ENCODE peak calls at places on chromosomes 2 and 18, in seven cellular contexts. W is HepG2, M is GM12891, A is SK-N-SH, F is K562, R is GM12878, X is H1. Y is an unnamed sample.

GRCh38 chr18:3061581-3062416 is 48.9 kb upstream of the LPIN2 start:
- DNase-seq in W (no peak), X (no peak), A (no peak), R (no peak), F (no peak), M (no peak), Y (no peak)

GRCh38 chr18:34801769-34802168 is 91.7 kb downstream of the DTNA start:
- DNase-seq in X (no peak), W (no peak), A (no peak), M (no peak), R (no peak), F (no peak), Y (no peak)

GRCh38 chr2:5067816-5068215 is 624.4 kb upstream of the SOX11 start:
- DNase-seq in X (no peak), A (no peak), W (no peak), F (no peak), R (no peak), M (no peak), Y (no peak)

GRCh38 chr2:53787255-53787910 is 539 bp downstream of the ERLEC1 start:
- DNase-seq in X (no peak), W (peak), A (peak), R (no peak), M (no peak), F (no peak), Y (no peak)

GRCh38 chr18:47075098-47075883 is 39.9 kb upstream of the ELOA2 start:
- DNase-seq in A (no peak), F (no peak), R (no peak), M (no peak), W (no peak), X (no peak), Y (no peak)

GRCh38 chr18:31736630-31737029 is 24.1 kb downstream of the SLC25A52 start:
- DNase-seq in A (no peak), F (no peak), M (no peak), X (no peak), W (no peak), R (peak), Y (no peak)

GRCh38 chr2:15316370-15316814 is 244.7 kb downstream of the NBAS start:
- DNase-seq in A (no peak), W (no peak), X (no peak), R (no peak), F (no peak), M (no peak), Y (no peak)

GRCh38 chr18:6257950-6258349 is 156.8 kb downstream of the L3MBTL4 start:
- DNase-seq in M (no peak), W (peak), X (no peak), A (no peak), F (no peak), R (no peak), Y (no peak)

GRCh38 chr2:236209996-236210395 is 41.8 kb upstream of the GBX2 start:
- DNase-seq in M (no peak), W (no peak), X (no peak), F (no peak), A (no peak), R (no peak), Y (no peak)

GRCh38 chr2:200356306-200356705 is 49.8 kb downstream of the SPATS2L start:
- DNase-seq in W (no peak), M (no peak), X (no peak), R (no peak), F (no peak), A (no peak), Y (no peak)

GRCh38 chr2:170707821-170708795 is 7.0 kb upstream of the SP5 start:
- DNase-seq in X (no peak), M (no peak), R (no peak), F (peak), W (no peak), A (no peak), Y (no peak)

GRCh38 chr18:73408434-73408833 is 540.6 kb upstream of the NETO1 start:
- DNase-seq in M (no peak), A (no peak), R (no peak), W (no peak), X (peak), F (no peak), Y (no peak)

GRCh38 chr2:44267269-44268258 is 7.7 kb upstream of the SLC3A1 start:
- DNase-seq in X (no peak), W (no peak), R (no peak), M (no peak), F (no peak), A (no peak), Y (no peak)

GRCh38 chr18:67672142-67672541 is 155.6 kb upstream of the DSEL start:
- DNase-seq in R (no peak), M (no peak), A (no peak), W (no peak), X (no peak), F (no peak), Y (no peak)

GRCh38 chr2:172701250-172701649 is 34.4 kb upstream of the RAPGEF4 start:
- DNase-seq in R (no peak), A (no peak), M (no peak), W (no peak), F (no peak), X (no peak), Y (no peak)

GRCh38 chr18:37489011-37489410 is 76.6 kb downstream of the CELF4 start:
- DNase-seq in W (no peak), R (no peak), M (no peak), A (no peak), X (no peak), F (no peak), Y (no peak)

GRCh38 chr2:234211797-234212196 is 161.3 kb downstream of the SPP2 start:
- DNase-seq in F (no peak), R (no peak), A (no peak), M (no peak), X (no peak), W (no peak), Y (no peak)

GRCh38 chr18:76708727-76709353 is 113.5 kb upstream of the ZNF236 start:
- DNase-seq in X (no peak), A (no peak), W (no peak), R (no peak), M (no peak), F (no peak), Y (no peak)

GRCh38 chr18:34933880-34934689 is 107.1 kb upstream of the MAPRE2 start:
- DNase-seq in F (no peak), W (no peak), M (no peak), R (no peak), A (no peak), X (no peak), Y (no peak)

GRCh38 chr2:18047896-18048657 is 169.6 kb downstream of the KCNS3 start:
- DNase-seq in A (no peak), M (no peak), F (no peak), R (no peak), W (no peak), X (no peak), Y (no peak)

GRCh38 chr2:8193686-8194615 is 487.9 kb upstream of the ID2 start:
- DNase-seq in F (no peak), R (no peak), W (no peak), X (peak), M (no peak), A (no peak), Y (no peak)

GRCh38 chr2:35463805-35464596 is 891.6 kb upstream of the CRIM1 start:
- DNase-seq in X (no peak), M (no peak), R (no peak), F (no peak), W (no peak), A (no peak), Y (no peak)

GRCh38 chr18:76956648-76957047 is 134.3 kb downstream of the ZNF236 start:
- DNase-seq in F (no peak), A (no peak), X (no peak), W (no peak), M (no peak), R (no peak), Y (no peak)

GRCh38 chr2:177604291-177605065 is 211.9 kb downstream of the AGPS start:
- DNase-seq in W (peak), F (peak), X (no peak), M (no peak), R (no peak), A (peak), Y (no peak)

GRCh38 chr2:15546297-15547098 is 14.6 kb downstream of the NBAS start:
- DNase-seq in A (no peak), M (no peak), F (no peak), X (no peak), R (no peak), W (no peak), Y (no peak)

GRCh38 chr2:192162392-192163042 is 32.2 kb downstream of the TMEFF2 start:
- DNase-seq in W (peak), M (no peak), F (peak), X (no peak), A (peak), R (no peak), Y (no peak)

GRCh38 chr18:47118986-47119385 is 31.3 kb downstream of the HDHD2 start:
- DNase-seq in A (no peak), M (no peak), W (no peak), F (no peak), X (no peak), R (no peak), Y (no peak)

GRCh38 chr2:19774788-19775156 is 127.0 kb downstream of the TTC32 start:
- DNase-seq in M (no peak), W (no peak), F (no peak), R (no peak), A (no peak), X (no peak), Y (no peak)

GRCh38 chr18:12309683-12310198 is 1.7 kb downstream of the TUBB6 start:
- DNase-seq in X (no peak), R (no peak), A (no peak), F (no peak), W (no peak), M (no peak), Y (no peak)

GRCh38 chr2:10832228-10832936 is 19.8 kb upstream of the PDIA6 start:
- DNase-seq in R (peak), A (peak), F (peak), W (peak), M (peak), X (peak), Y (peak)

GRCh38 chr2:10834300-10834699 is 21.7 kb upstream of the PDIA6 start:
- DNase-seq in W (no peak), F (no peak), M (no peak), A (peak), R (no peak), X (no peak), Y (no peak)

GRCh38 chr2:10837532-10838266 is 25.1 kb upstream of the PDIA6 start:
- DNase-seq in W (no peak), A (no peak), X (no peak), M (no peak), R (no peak), F (no peak), Y (no peak)

GRCh38 chr2:10833021-10833420 is 20.4 kb upstream of the PDIA6 start:
- DNase-seq in M (no peak), A (no peak), F (no peak), R (no peak), X (no peak), W (no peak), Y (no peak)

GRCh38 chr2:10835052-10835970 is 22.7 kb upstream of the PDIA6 start:
- DNase-seq in X (peak), A (peak), F (peak), M (peak), W (peak), R (no peak), Y (peak)
- TF ChIP-seq TAF1 in X (no peak), A (no peak), F (no peak), M (no peak), W (no peak), R (no peak), Y (no peak)

GRCh38 chr2:68330691-68331090 is 10.9 kb upstream of the CNRIP1 start:
- DNase-seq in A (no peak), M (no peak), X (no peak), W (no peak), R (no peak), F (peak), Y (no peak)
- TF ChIP-seq TAF1 in A (no peak), M (no peak), X (no peak), W (no peak), R (no peak), F (no peak), Y (no peak)

GRCh38 chr2:98917031-98917459 is 19.0 kb downstream of the CRACDL start:
- DNase-seq in A (no peak), W (no peak), M (no peak), F (no peak), X (no peak), R (no peak), Y (no peak)
- TF ChIP-seq TAF1 in A (no peak), W (no peak), M (no peak), F (no peak), X (no peak), R (no peak), Y (no peak)

GRCh38 chr2:55012648-55013484 is 37.4 kb downstream of the RTN4 start:
- DNase-seq in R (no peak), F (no peak), A (no peak), M (no peak), X (no peak), W (peak), Y (no peak)

GRCh38 chr2:55010915-55011314 is 39.3 kb downstream of the RTN4 start:
- DNase-seq in R (no peak), M (no peak), W (peak), F (no peak), A (no peak), X (no peak), Y (no peak)

GRCh38 chr2:55011741-55012574 is 38.3 kb downstream of the RTN4 start:
- DNase-seq in R (no peak), F (no peak), W (peak), X (no peak), A (no peak), M (no peak), Y (no peak)

GRCh38 chr2:55014962-55015939 is 35.0 kb downstream of the RTN4 start:
- DNase-seq in W (peak), M (no peak), A (peak), X (no peak), R (no peak), F (peak), Y (no peak)

DNA sequence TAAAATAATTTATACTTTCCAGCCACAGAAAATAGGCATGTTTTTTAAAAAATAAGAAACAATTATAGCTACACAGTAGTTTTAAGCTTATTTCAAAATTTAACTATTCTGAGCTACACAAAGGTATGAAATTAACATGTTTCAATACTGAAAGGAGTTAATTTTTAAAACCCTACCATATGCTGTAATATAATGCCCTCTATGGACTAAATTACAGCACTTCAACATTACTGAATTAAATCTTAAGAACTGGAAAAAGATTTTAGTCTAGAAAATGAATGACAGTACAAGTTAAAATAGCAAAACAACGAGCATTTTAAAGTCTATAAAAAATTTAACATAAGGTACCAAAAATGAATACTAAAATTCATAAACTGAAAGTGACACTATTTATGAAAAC is 36.3 kb downstream of the RTN4 start:
- DNase-seq in X (no peak), W (no peak), F (no peak), M (no peak), R (no peak), A (no peak), Y (no peak)
- TF ChIP-seq TAF1 in X (no peak), W (no peak), F (no peak), M (no peak), R (no peak), A (no peak), Y (no peak)

GRCh38 chr2:130798472-130799221 is 38.1 kb upstream of the ARHGEF4 start:
- DNase-seq in M (no peak), R (no peak), F (no peak), X (no peak), A (peak), W (no peak), Y (no peak)
- TF ChIP-seq TAF1 in M (no peak), R (no peak), F (no peak), X (no peak), A (no peak), W (no peak), Y (no peak)

GRCh38 chr2:182406221-182406620 is 20.6 kb downstream of the PDE1A start:
- DNase-seq in A (no peak), F (no peak), W (no peak), R (no peak), M (no peak), X (no peak), Y (no peak)

DNA sequence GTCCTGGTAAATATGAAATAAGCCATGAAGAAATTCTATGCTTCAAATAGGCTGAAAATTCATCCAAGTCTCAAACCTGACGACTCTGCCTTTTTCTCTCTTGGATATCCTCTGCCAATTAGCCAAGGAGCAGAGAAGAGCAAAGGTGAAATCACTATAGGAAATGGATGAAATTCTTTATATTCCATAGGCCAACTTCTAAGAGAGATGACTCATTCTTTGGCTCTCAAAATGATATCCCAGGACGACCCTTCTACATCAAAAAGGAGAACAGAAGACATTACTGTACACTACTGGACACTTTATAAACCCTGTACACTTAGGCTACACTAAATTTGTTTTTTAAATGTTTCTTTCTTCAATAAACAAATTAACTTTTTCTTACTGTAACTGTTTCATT is 22.7 kb downstream of the PDE1A start:
- DNase-seq in R (no peak), F (no peak), M (no peak), W (no peak), A (no peak), X (no peak), Y (no peak)
- TF ChIP-seq TAF1 in R (no peak), F (no peak), M (no peak), W (no peak), A (no peak), X (no peak), Y (no peak)

GRCh38 chr18:702957-703659 is 9.3 kb downstream of the ENOSF1 start:
- DNase-seq in F (no peak), W (peak), R (no peak), X (no peak), A (no peak), M (no peak), Y (no peak)
- TF ChIP-seq TAF1 in F (no peak), W (no peak), R (no peak), X (no peak), A (no peak), M (no peak), Y (no peak)

GRCh38 chr2:68774569-68775271 is 40.1 kb downstream of the ARHGAP25 start:
- DNase-seq in W (no peak), F (peak), M (peak), X (no peak), R (peak), A (no peak), Y (peak)
- TF ChIP-seq TAF1 in W (no peak), F (peak), M (no peak), X (no peak), R (no peak), A (no peak), Y (peak)